ENCODE peak calls at places on chromosomes 11 and 22, in seven cellular contexts. W, L, P, Z, F, M and N are unnamed samples.

GRCh38 chr11:71372693-71373657 is 75.2 kb downstream of the DHCR7 start:
- DNase-seq in W (no peak), L (peak; percentile 41), P (no peak), Z (no peak), F (no peak), M (no peak), N (no peak)

GRCh38 chr11:117614695-117615094 is 182.3 kb downstream of the DSCAML1 start:
- DNase-seq in W (no peak), L (no peak), P (no peak), Z (no peak), F (no peak), M (no peak), N (no peak)

GRCh38 chr11:78359921-78360320 is 57.7 kb downstream of the GAB2 start:
- DNase-seq in W (no peak), L (no peak), P (no peak), Z (no peak), F (no peak), M (no peak), N (no peak)

GRCh38 chr11:95788921-95789505 is 569 bp downstream of the FAM76B start:
- DNase-seq in W (peak; percentile 21), L (peak; percentile 13), P (no peak), Z (no peak), F (no peak), M (no peak), N (no peak)

GRCh38 chr11:124748481-124749338 is 3.3 kb downstream of the VSIG2 start:
- DNase-seq in W (no peak), L (no peak), P (no peak), Z (no peak), F (no peak), M (peak; percentile 39), N (no peak)

GRCh38 chr22:40857309-40857851 is 432 bp downstream of the XPNPEP3 start:
- DNase-seq in W (no peak), L (no peak), P (no peak), Z (no peak), F (no peak), M (no peak), N (no peak)

GRCh38 chr11:61158691-61159381 is 2.4 kb downstream of the VPS37C start:
- DNase-seq in W (no peak), L (no peak), P (no peak), Z (no peak), F (no peak), M (no peak), N (no peak)

GRCh38 chr11:3904228-3904627 is 48.8 kb downstream of the STIM1 start:
- DNase-seq in W (no peak), L (no peak), P (no peak), Z (no peak), F (no peak), M (no peak), N (no peak)

GRCh38 chr11:19027829-19028595 is 32.5 kb downstream of the MRGPRX2 start:
- DNase-seq in W (no peak), L (peak; percentile 92), P (no peak), Z (no peak), F (no peak), M (no peak), N (no peak)

GRCh38 chr11:122727101-122727929 is 71.8 kb downstream of the UBASH3B start:
- DNase-seq in W (no peak), L (no peak), P (no peak), Z (no peak), F (no peak), M (no peak), N (no peak)

GRCh38 chr22:28798810-28799124 is 1.6 kb downstream of the XBP1 start:
- DNase-seq in W (no peak), L (no peak), P (no peak), Z (no peak), F (no peak), M (no peak), N (no peak)
- H3K27ac ChIP-seq in W (peak overlapping the region; percentile 98), L (peak overlapping the region; percentile 77), P (peak overlapping the region; percentile 100), Z (no peak overlapping the region), F (peak overlapping the region; percentile 100), M (peak overlapping the region; percentile 100), N (peak overlapping the region; percentile 98)

GRCh38 chr11:11073996-11074395 is 216.1 kb upstream of the ZBED5 start:
- DNase-seq in W (no peak), L (peak; percentile 23), P (no peak), Z (no peak), F (no peak), M (no peak), N (no peak)
- H3K27ac ChIP-seq in W (no peak overlapping the region), L (no peak overlapping the region), P (no peak overlapping the region), Z (no peak overlapping the region), F (no peak overlapping the region), M (no peak overlapping the region), N (no peak overlapping the region)

DNA sequence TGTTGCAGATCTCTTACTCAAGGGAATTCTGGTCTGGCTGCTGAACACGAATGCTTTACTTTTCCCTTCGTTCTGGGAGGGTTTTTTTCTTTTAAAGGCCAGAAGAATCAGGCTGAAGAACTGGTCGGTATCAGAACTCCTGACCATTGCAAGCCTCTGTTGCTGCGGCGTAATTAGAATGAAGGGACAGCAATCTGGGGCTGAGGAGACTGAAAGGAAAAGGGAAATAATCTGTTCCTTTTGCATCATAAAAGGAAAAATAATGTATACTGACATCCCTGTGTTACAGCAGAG is 652 bp downstream of the SC5D start:
- DNase-seq in W (no peak), L (peak; percentile 11), P (no peak), Z (no peak), F (no peak), M (no peak), N (no peak)
- H3K27ac ChIP-seq in W (peak overlapping the region; percentile 66), L (peak overlapping the region; percentile 84), P (peak overlapping the region; percentile 67), Z (no peak overlapping the region), F (peak overlapping the region; percentile 85), M (peak overlapping the region; percentile 82), N (peak overlapping the region; percentile 78)

DNA sequence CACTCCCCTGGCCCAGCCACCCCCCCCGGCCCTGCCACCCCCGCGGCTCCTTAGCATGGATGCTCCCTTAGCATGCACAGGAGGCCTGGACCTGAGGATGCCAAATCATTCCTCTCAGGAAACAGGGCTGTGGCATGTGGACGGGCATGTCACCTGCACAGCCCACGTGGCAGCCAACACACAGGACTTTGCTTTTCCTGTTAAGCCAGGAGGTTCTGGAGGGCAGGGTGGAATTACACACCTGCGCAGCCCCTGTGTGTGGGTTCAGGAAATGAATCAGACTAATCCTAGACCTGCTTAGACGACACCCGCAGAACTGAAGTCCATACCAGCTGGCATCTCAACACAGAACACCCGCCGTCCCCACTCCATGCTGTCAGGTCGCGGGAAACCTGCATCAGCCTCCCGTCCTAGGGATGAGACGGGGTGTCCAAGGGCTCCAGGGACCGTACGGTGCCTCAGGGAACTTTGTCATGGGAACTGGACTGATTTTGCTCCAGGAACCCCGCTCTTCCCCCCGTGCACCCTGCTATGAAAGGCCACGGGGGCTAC is 10.2 kb downstream of the CERK start:
- DNase-seq in W (no peak), L (no peak), P (no peak), Z (no peak), F (no peak), M (no peak), N (no peak)
- H3K27ac ChIP-seq in W (no peak overlapping the region), L (peak overlapping the region; percentile 29), P (no peak overlapping the region), Z (no peak overlapping the region), F (peak overlapping the region; percentile 18), M (no peak overlapping the region), N (peak overlapping the region; percentile 70)

DNA sequence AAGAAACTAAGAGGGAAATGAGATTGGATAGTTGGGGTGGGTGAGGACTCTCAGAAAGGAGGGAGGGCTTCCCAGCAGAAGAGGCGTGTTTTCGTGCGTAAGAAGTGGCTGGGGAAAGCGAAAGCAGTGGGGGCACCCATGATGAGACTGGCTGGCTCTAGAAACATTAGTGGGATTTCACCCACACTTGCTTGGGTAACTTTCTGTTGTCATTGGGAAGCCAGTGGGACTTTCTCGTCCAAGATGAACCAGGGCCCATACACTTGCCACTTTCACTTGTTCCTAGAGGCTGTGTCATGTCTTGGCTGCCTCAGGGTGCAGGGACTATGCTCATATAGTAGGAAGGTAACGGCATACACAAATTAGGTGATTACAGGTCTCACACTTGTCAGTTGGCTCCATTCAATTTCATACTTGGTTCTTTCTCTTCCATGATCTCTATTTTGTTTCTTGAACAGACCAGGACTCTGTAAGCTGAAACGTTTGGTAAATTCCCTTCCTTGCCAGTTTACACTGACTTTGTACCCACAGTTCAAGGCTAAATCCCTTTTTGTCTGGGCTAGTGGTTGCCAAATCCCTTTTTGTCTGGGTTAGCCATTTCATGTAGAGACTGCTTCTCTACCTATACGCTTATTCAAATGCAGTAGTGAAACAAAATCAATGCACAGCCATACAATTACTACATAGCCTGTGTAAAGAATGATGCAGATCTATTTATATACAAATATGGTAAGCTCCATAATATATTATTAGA is 42.0 kb upstream of the CXCR5 start:
- DNase-seq in W (no peak), L (no peak), P (no peak), Z (no peak), F (no peak), M (no peak), N (no peak)
- H3K27ac ChIP-seq in W (peak overlapping the region; percentile 3), L (no peak overlapping the region), P (no peak overlapping the region), Z (no peak overlapping the region), F (no peak overlapping the region), M (no peak overlapping the region), N (no peak overlapping the region)

DNA sequence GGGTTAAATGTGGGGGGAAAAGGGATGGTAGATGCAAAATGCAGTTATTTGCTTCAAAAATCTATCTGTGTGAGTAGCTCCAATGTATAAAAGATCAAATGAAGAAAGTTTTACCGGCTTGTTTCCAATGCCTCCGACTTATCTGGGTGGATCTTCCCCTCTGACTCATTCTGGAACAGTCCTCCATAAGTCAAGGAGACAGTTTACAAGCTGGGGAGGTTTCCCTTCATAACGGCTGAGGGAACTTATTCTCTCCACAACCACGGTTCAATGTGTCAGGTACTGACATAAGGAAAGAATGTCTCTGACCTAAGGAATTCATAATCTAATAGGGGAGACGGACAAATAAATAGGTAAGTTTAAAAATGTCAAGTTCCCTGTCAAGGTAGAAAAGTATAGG is 49.7 kb upstream of the BIRC3 start:
- DNase-seq in W (peak; percentile 32), L (peak; percentile 75), P (no peak), Z (no peak), F (no peak), M (no peak), N (no peak)
- H3K27ac ChIP-seq in W (no peak overlapping the region), L (peak overlapping the region; percentile 96), P (peak overlapping the region; percentile 65), Z (no peak overlapping the region), F (no peak overlapping the region), M (peak overlapping the region; percentile 50), N (no peak overlapping the region)

GRCh38 chr11:126519653-126520573 is 164.4 kb downstream of the ST3GAL4 start:
- DNase-seq in W (no peak), L (no peak), P (no peak), Z (no peak), F (no peak), M (no peak), N (no peak)
- H3K27ac ChIP-seq in W (no peak overlapping the region), L (no peak overlapping the region), P (no peak overlapping the region), Z (no peak overlapping the region), F (no peak overlapping the region), M (no peak overlapping the region), N (no peak overlapping the region)

GRCh38 chr22:24543679-24544243 is 11.2 kb downstream of the GUCD1 start:
- DNase-seq in W (no peak), L (no peak), P (no peak), Z (no peak), F (no peak), M (peak; percentile 57), N (no peak)
- H3K27ac ChIP-seq in W (no peak overlapping the region), L (peak overlapping the region; percentile 61), P (peak overlapping the region; percentile 83), Z (no peak overlapping the region), F (peak overlapping the region; percentile 57), M (no peak overlapping the region), N (peak overlapping the region; percentile 39)